ENCODE peak calls at places on chromosomes 11 and 22, in five cellular contexts. Q, J, H, P and D are unnamed samples.

GRCh38 chr11:79039122-79039521 is 401.7 kb downstream of the TENM4 start:
- DNase-seq in Q (no peak), J (no peak), H (no peak), P (no peak), D (no peak)

GRCh38 chr11:124839051-124839971 is 25.9 kb upstream of the ROBO3 start:
- DNase-seq in Q (no peak), J (no peak), H (no peak), P (no peak), D (no peak)

GRCh38 chr11:47858169-47858543 is 10.0 kb upstream of the NUP160 start:
- DNase-seq in Q (no peak), J (peak; percentile 63), H (peak; percentile 59), P (no peak), D (peak; percentile 53)

GRCh38 chr11:114001416-114001815 is 26.5 kb downstream of the HTR3A start:
- DNase-seq in Q (no peak), J (no peak), H (peak; percentile 13), P (no peak), D (no peak)

GRCh38 chr11:126949066-126949945 is 51.3 kb downstream of the KIRREL3 start:
- DNase-seq in Q (no peak), J (no peak), H (no peak), P (no peak), D (peak; percentile 58)

GRCh38 chr22:49638788-49639187 is 188.9 kb downstream of the BRD1 start:
- DNase-seq in Q (no peak), J (no peak), H (no peak), P (no peak), D (no peak)

GRCh38 chr11:45247433-45247832 is 38.7 kb downstream of the SYT13 start:
- DNase-seq in Q (no peak), J (no peak), H (peak; percentile 8), P (no peak), D (no peak)

GRCh38 chr11:11968511-11969280 is 39.7 kb downstream of the DKK3 start:
- DNase-seq in Q (peak; percentile 14), J (no peak), H (peak; percentile 36), P (no peak), D (peak; percentile 68)

GRCh38 chr22:46971141-46971775 is 208.8 kb downstream of the TBC1D22A start:
- DNase-seq in Q (peak; percentile 37), J (no peak), H (peak; percentile 85), P (peak; percentile 23), D (no peak)

GRCh38 chr11:88293931-88294330 is 43.6 kb downstream of the CTSC start:
- DNase-seq in Q (no peak), J (peak; percentile 80), H (no peak), P (no peak), D (no peak)

GRCh38 chr11:112453601-112454577 is 193.2 kb upstream of the PLET1 start:
- DNase-seq in Q (no peak), J (peak; percentile 24), H (peak; percentile 52), P (no peak), D (peak; percentile 19)

GRCh38 chr11:106156290-106156937 is 79.0 kb downstream of the AASDHPPT start:
- DNase-seq in Q (no peak), J (peak; percentile 77), H (peak; percentile 93), P (peak; percentile 56), D (peak; percentile 48)

GRCh38 chr11:123924027-123924426 is 15.4 kb upstream of the OR4D5 start:
- DNase-seq in Q (no peak), J (no peak), H (no peak), P (no peak), D (no peak)

GRCh38 chr11:68044898-68045351 is 6.1 kb downstream of the TCIRG1 start:
- DNase-seq in Q (no peak), J (no peak), H (no peak), P (no peak), D (no peak)

GRCh38 chr11:2525166-2525861 is 80.5 kb downstream of the KCNQ1 start:
- DNase-seq in Q (peak; percentile 9), J (no peak), H (no peak), P (no peak), D (no peak)

GRCh38 chr11:66071326-66071870 is 1.3 kb downstream of the PACS1 start:
- DNase-seq in Q (no peak), J (no peak), H (no peak), P (no peak), D (no peak)

GRCh38 chr11:118662401-118663271 is 16.8 kb downstream of the TREH start:
- DNase-seq in Q (no peak), J (no peak), H (no peak), P (no peak), D (no peak)

GRCh38 chr11:94734563-94735275 is 33.4 kb upstream of the AMOTL1 start:
- DNase-seq in Q (no peak), J (no peak), H (no peak), P (no peak), D (no peak)

GRCh38 chr11:22832315-22833041 is 2.9 kb upstream of the SVIP start:
- DNase-seq in Q (no peak), J (peak; percentile 17), H (no peak), P (no peak), D (no peak)

GRCh38 chr22:27370281-27370680 is 431.3 kb downstream of the MN1 start:
- DNase-seq in Q (no peak), J (no peak), H (peak; percentile 9), P (no peak), D (no peak)

GRCh38 chr11:28963189-28963588 is 855.0 kb downstream of the METTL15 start:
- DNase-seq in Q (no peak), J (peak; percentile 87), H (peak; percentile 69), P (no peak), D (peak; percentile 69)

GRCh38 chr11:58075781-58076180 is 45.0 kb downstream of the OR6Q1 start:
- DNase-seq in Q (no peak), J (peak; percentile 92), H (no peak), P (no peak), D (peak; percentile 62)

GRCh38 chr11:74670171-74670570 is 61.1 kb downstream of the CHRDL2 start:
- DNase-seq in Q (no peak), J (no peak), H (no peak), P (no peak), D (no peak)

GRCh38 chr11:72652871-72653615 is 21.2 kb downstream of the PDE2A start:
- DNase-seq in Q (no peak), J (no peak), H (no peak), P (no peak), D (no peak)

GRCh38 chr22:32478994-32479393 is 4.4 kb downstream of the FBXO7 start:
- DNase-seq in Q (no peak), J (peak; percentile 7), H (no peak), P (no peak), D (peak; percentile 11)

GRCh38 chr22:27105142-27106025 is 448.0 kb downstream of the MIAT start:
- DNase-seq in Q (peak; percentile 70), J (peak; percentile 36), H (peak; percentile 95), P (no peak), D (peak; percentile 83)

GRCh38 chr11:19938866-19939265 is 221.4 kb downstream of the DBX1 start:
- DNase-seq in Q (no peak), J (no peak), H (no peak), P (no peak), D (no peak)

GRCh38 chr11:108432783-108433182 is 34.5 kb downstream of the C11orf65 start:
- DNase-seq in Q (no peak), J (peak; percentile 26), H (peak; percentile 3), P (no peak), D (peak; percentile 10)

GRCh38 chr22:40403651-40404050 is 33.3 kb downstream of the SGSM3 start:
- DNase-seq in Q (no peak), J (no peak), H (no peak), P (no peak), D (no peak)

GRCh38 chr11:23959466-23959865 is 537.4 kb upstream of the LUZP2 start:
- DNase-seq in Q (no peak), J (no peak), H (no peak), P (no peak), D (no peak)